ENCODE peak calls at places on chromosomes 2 and 18, in six cellular contexts. P is uterus, O is transverse colon, U is lower leg skin, C is gastrocnemius medialis, A is IMR-90. M is an unnamed sample.

GRCh38 chr18:48662021-48662661 is 123.3 kb downstream of the CTIF start:
- DNase-seq in P (no peak), O (no peak), U (no peak), C (no peak), A (peak; percentile 78), M (peak; percentile 45)

GRCh38 chr18:25814841-25815458 is 275.5 kb downstream of the SS18 start:
- DNase-seq in P (no peak), O (no peak), U (no peak), C (no peak), A (no peak), M (no peak)

GRCh38 chr2:96191937-96192670 is 16.5 kb downstream of the STARD7 start:
- DNase-seq in P (no peak), O (no peak), U (no peak), C (no peak), A (no peak), M (no peak)

GRCh38 chr2:128381001-128381938 is 62.6 kb upstream of the HS6ST1 start:
- DNase-seq in P (peak; percentile 21), O (peak; percentile 5), U (no peak), C (no peak), A (no peak), M (peak; percentile 61)

GRCh38 chr2:56084117-56084936 is 99.5 kb upstream of the CCDC85A start:
- DNase-seq in P (no peak), O (no peak), U (no peak), C (no peak), A (no peak), M (no peak)

GRCh38 chr18:3652380-3653262 is 202.6 kb downstream of the TGIF1 start:
- DNase-seq in P (no peak), O (peak; percentile 70), U (peak; percentile 81), C (no peak), A (peak; percentile 99), M (no peak)

GRCh38 chr18:27004056-27004829 is 138.7 kb upstream of the AQP4 start:
- DNase-seq in P (no peak), O (no peak), U (no peak), C (no peak), A (no peak), M (no peak)

GRCh38 chr2:105804266-105804665 is 59.6 kb downstream of the NCK2 start:
- DNase-seq in P (no peak), O (no peak), U (no peak), C (no peak), A (no peak), M (no peak)

GRCh38 chr2:232521524-232521923 is 1.3 kb downstream of the PRSS56 start:
- DNase-seq in P (no peak), O (no peak), U (no peak), C (no peak), A (no peak), M (no peak)

GRCh38 chr2:237456200-237456731 is 30.8 kb upstream of the MLPH start:
- DNase-seq in P (peak; percentile 79), O (peak; percentile 33), U (peak; percentile 53), C (peak; percentile 92), A (peak; percentile 96), M (peak; percentile 93)

GRCh38 chr2:61151434-61151833 is 10.6 kb upstream of the C2orf74 start:
- DNase-seq in P (no peak), O (no peak), U (no peak), C (no peak), A (peak; percentile 32), M (no peak)

GRCh38 chr18:13378150-13378549 is 159.6 kb downstream of the LDLRAD4 start:
- DNase-seq in P (no peak), O (no peak), U (no peak), C (no peak), A (no peak), M (peak; percentile 48)

GRCh38 chr2:68169308-68169707 is 11.6 kb downstream of the PNO1 start:
- DNase-seq in P (no peak), O (no peak), U (no peak), C (no peak), A (no peak), M (no peak)

GRCh38 chr2:39228413-39229209 is 15.2 kb downstream of the CDKL4 start:
- DNase-seq in P (no peak), O (no peak), U (no peak), C (no peak), A (no peak), M (no peak)

GRCh38 chr2:69733338-69734039 is 8.4 kb upstream of the ANXA4 start:
- DNase-seq in P (no peak), O (no peak), U (no peak), C (no peak), A (peak; percentile 34), M (no peak)

GRCh38 chr2:96953611-96954489 is 32.5 kb downstream of the FAM178B start:
- DNase-seq in P (peak; percentile 52), O (no peak), U (no peak), C (no peak), A (no peak), M (peak; percentile 74)

GRCh38 chr2:37776487-37776886 is 105.0 kb upstream of the CDC42EP3 start:
- DNase-seq in P (no peak), O (no peak), U (no peak), C (no peak), A (peak; percentile 93), M (no peak)

GRCh38 chr2:106095478-106096392 is 98.4 kb downstream of the UXS1 start:
- DNase-seq in P (no peak), O (peak; percentile 54), U (no peak), C (no peak), A (no peak), M (no peak)

GRCh38 chr2:88057437-88057844 is 1.9 kb upstream of the KRCC1 start:
- DNase-seq in P (no peak), O (no peak), U (no peak), C (no peak), A (no peak), M (no peak)

GRCh38 chr2:219684721-219685689 is 57.6 kb downstream of the SLC4A3 start:
- DNase-seq in P (peak; percentile 72), O (peak; percentile 75), U (peak; percentile 71), C (peak; percentile 56), A (peak; percentile 43), M (peak; percentile 83)

GRCh38 chr2:74094291-74094690 is 53.4 kb downstream of the BOLA3 start:
- DNase-seq in P (no peak), O (no peak), U (no peak), C (no peak), A (no peak), M (no peak)

GRCh38 chr2:120802161-120802560 is 66.5 kb downstream of the GLI2 start:
- DNase-seq in P (peak; percentile 63), O (no peak), U (no peak), C (no peak), A (peak; percentile 56), M (peak; percentile 83)

GRCh38 chr18:42030586-42031182 is 75.7 kb downstream of the PIK3C3 start:
- DNase-seq in P (no peak), O (no peak), U (no peak), C (no peak), A (peak; percentile 24), M (no peak)

GRCh38 chr2:171505374-171505773 is 16.9 kb upstream of the CYBRD1 start:
- DNase-seq in P (no peak), O (no peak), U (no peak), C (no peak), A (peak; percentile 31), M (no peak)

GRCh38 chr2:224261316-224261715 is 140.6 kb downstream of the FAM124B start:
- DNase-seq in P (no peak), O (no peak), U (no peak), C (no peak), A (peak; percentile 42), M (no peak)

GRCh38 chr18:60508108-60508507 is 135.5 kb upstream of the MC4R start:
- DNase-seq in P (no peak), O (no peak), U (no peak), C (no peak), A (no peak), M (no peak)

GRCh38 chr2:54772110-54772509 is 48.6 kb downstream of the EML6 start:
- DNase-seq in P (no peak), O (no peak), U (no peak), C (no peak), A (peak; percentile 23), M (no peak)

GRCh38 chr2:199779589-199779988 is 71.4 kb downstream of the FTCDNL1 start:
- DNase-seq in P (no peak), O (no peak), U (no peak), C (no peak), A (no peak), M (no peak)

GRCh38 chr2:233799716-233800115 is 21.6 kb downstream of the MROH2A start:
- DNase-seq in P (no peak), O (no peak), U (no peak), C (no peak), A (no peak), M (no peak)

GRCh38 chr2:101625387-101625786 is 72.1 kb upstream of the MAP4K4 start:
- DNase-seq in P (no peak), O (no peak), U (no peak), C (no peak), A (peak; percentile 7), M (no peak)
- TF ChIP-seq POLR2A in P (no peak), O (no peak), U (no peak), C (no peak), A (no peak), M (no peak)

DNA sequence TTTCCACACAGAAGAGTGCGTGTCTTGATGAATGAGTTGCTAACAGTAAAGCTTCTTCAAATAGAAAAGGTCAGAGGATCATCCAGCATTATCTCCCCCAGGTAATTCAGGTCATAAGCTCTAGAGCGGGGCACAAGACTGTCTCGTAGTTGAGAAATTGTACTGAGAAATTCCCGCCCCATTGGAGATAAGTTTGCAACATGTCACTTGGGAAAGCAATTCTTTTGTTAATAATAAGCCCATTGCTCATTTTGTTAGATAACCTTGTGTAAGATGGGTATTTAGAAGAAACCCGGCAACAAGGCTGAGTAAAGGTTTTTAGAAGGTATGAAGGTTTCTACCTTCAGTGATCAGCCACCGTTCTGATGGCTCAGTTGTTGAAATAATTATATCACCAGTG is 290.6 kb upstream of the EPAS1 start:
- DNase-seq in P (no peak), O (no peak), U (no peak), C (no peak), A (no peak), M (no peak)
- TF ChIP-seq POLR2A in P (no peak), O (no peak), U (no peak), C (no peak), A (no peak), M (no peak)

DNA sequence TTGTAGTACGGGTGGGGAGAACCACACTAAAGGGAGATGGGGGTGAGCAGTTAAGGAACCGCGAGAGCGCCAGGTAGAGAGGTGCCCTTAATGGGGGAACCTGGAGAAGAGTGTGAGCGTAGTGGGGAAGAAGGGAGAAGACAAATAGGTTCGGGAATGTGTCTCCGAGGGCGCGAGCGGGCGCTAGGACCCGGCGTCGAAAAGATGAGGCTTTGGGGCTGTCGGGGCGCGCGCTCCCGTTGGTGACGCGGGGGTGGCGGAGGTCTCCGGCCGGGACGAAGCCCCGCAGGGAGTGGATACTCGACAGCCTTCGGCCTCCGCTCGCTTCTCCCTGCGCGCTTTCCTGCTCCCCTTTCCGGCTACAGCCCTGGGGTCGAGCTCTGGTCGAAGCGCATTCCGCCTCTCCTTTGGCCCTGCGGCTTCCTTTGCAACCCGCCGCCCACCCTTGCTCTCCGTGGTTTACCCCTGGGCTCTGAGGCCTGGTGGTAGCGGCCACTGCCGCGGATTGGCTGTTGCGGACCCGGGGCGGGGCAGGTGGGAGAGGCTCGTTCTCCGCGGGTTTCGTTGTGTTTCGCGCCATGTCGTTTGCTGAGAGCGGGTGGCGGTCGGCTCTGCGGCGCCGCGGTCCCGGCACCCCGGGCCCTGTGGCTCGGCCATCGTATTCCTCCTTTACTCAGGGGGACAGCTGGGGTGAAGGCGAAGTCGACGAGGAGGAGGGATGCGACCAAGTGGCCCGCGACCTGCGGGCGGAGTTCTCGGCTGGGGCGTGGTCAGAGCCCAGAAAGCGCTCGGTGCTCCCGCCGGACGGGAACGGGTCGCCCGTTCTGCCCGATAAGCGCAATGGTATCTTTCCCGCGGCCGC is at the start of gene ARL6IP6:
- DNase-seq in P (peak; percentile 89), O (peak; percentile 95), U (peak; percentile 94), C (peak; percentile 86), A (peak; percentile 84), M (peak; percentile 95)
- TF ChIP-seq POLR2A in P (peak; percentile 86), O (peak; percentile 95), U (peak; percentile 8), C (peak; percentile 59), A (peak; percentile 76), M (peak; percentile 53)

GRCh38 chr18:12376718-12377555 is at the start of gene AFG3L2:
- DNase-seq in P (peak; percentile 100), O (peak; percentile 100), U (peak; percentile 100), C (peak; percentile 100), A (peak; percentile 98), M (peak; percentile 100)
- TF ChIP-seq POLR2A in P (peak; percentile 99), O (peak; percentile 74), U (peak; percentile 86), C (peak; percentile 99), A (peak; percentile 94), M (peak; percentile 36)